ENCODE peak calls at places on chromosomes 11 and 22, in seven cellular contexts. R, Q, Z, D, M, B and X are unnamed samples.

GRCh38 chr22:46958649-46959048 is 196.2 kb downstream of the TBC1D22A start:
- DNase-seq in R (no peak), Q (no peak), Z (no peak), D (no peak), M (no peak), B (no peak), X (no peak)

GRCh38 chr11:12189543-12190235 is 79.3 kb downstream of the MICAL2 start:
- DNase-seq in R (no peak), Q (no peak), Z (no peak), D (no peak), M (no peak), B (no peak), X (peak)

GRCh38 chr11:88345408-88345807 is 7.9 kb upstream of the CTSC start:
- DNase-seq in R (peak), Q (no peak), Z (no peak), D (no peak), M (peak), B (no peak), X (no peak)

GRCh38 chr11:61092280-61092766 is 10.0 kb upstream of the CD5 start:
- DNase-seq in R (no peak), Q (peak), Z (no peak), D (no peak), M (no peak), B (no peak), X (peak)

GRCh38 chr11:130115218-130115617 is 44.4 kb upstream of the ST14 start:
- DNase-seq in R (peak), Q (no peak), Z (no peak), D (no peak), M (no peak), B (no peak), X (no peak)

GRCh38 chr11:31809857-31810778 is 1.0 kb downstream of the PAX6 start:
- DNase-seq in R (peak), Q (peak), Z (peak), D (no peak), M (peak), B (no peak), X (no peak)

GRCh38 chr11:114353448-114353847 is 46.9 kb downstream of the C11orf71 start:
- DNase-seq in R (peak), Q (no peak), Z (no peak), D (no peak), M (no peak), B (no peak), X (no peak)

GRCh38 chr11:27532652-27533325 is 26.2 kb upstream of the LIN7C start:
- DNase-seq in R (peak), Q (no peak), Z (no peak), D (no peak), M (no peak), B (no peak), X (no peak)

GRCh38 chr11:102361100-102362021 is 14.3 kb downstream of the BIRC2 start:
- DNase-seq in R (peak), Q (no peak), Z (no peak), D (no peak), M (peak), B (no peak), X (no peak)

GRCh38 chr11:12523180-12523924 is 146.0 kb downstream of the PARVA start:
- DNase-seq in R (peak), Q (peak), Z (no peak), D (no peak), M (no peak), B (no peak), X (no peak)

GRCh38 chr22:50675553-50676199 is 3.1 kb downstream of the SHANK3 start:
- DNase-seq in R (no peak), Q (no peak), Z (no peak), D (no peak), M (no peak), B (no peak), X (no peak)

GRCh38 chr11:110903830-110904229 is 191.6 kb upstream of the ARHGAP20 start:
- DNase-seq in R (peak), Q (peak), Z (no peak), D (no peak), M (peak), B (no peak), X (no peak)

GRCh38 chr11:9771126-9771624 is 107.3 kb downstream of the SWAP70 start:
- DNase-seq in R (peak), Q (no peak), Z (no peak), D (no peak), M (no peak), B (no peak), X (no peak)

GRCh38 chr11:65043881-65044501 is 3.0 kb downstream of the SAC3D1 start:
- DNase-seq in R (peak), Q (no peak), Z (no peak), D (no peak), M (no peak), B (no peak), X (no peak)

GRCh38 chr22:30016596-30016995 is 63.7 kb upstream of the HORMAD2 start:
- DNase-seq in R (peak), Q (no peak), Z (no peak), D (no peak), M (no peak), B (no peak), X (no peak)

GRCh38 chr11:13440100-13440855 is 22.7 kb downstream of the BTBD10 start:
- DNase-seq in R (peak), Q (peak), Z (no peak), D (no peak), M (peak), B (no peak), X (peak)

GRCh38 chr22:40436460-40437431 is 66.4 kb downstream of the SGSM3 start:
- DNase-seq in R (peak), Q (peak), Z (no peak), D (peak), M (peak), B (no peak), X (peak)

GRCh38 chr22:43639228-43639948 is 172.7 kb downstream of the EFCAB6 start:
- DNase-seq in R (no peak), Q (no peak), Z (no peak), D (no peak), M (no peak), B (no peak), X (no peak)

GRCh38 chr11:132911186-132911585 is 621.1 kb downstream of the OPCML start:
- DNase-seq in R (peak), Q (peak), Z (no peak), D (no peak), M (peak), B (no peak), X (no peak)

GRCh38 chr22:39518124-39518786 is 2.1 kb upstream of the ATF4 start:
- DNase-seq in R (peak), Q (no peak), Z (no peak), D (no peak), M (peak), B (no peak), X (no peak)

GRCh38 chr11:91608662-91609061 is 616.0 kb upstream of the FAT3 start:
- DNase-seq in R (no peak), Q (no peak), Z (no peak), D (no peak), M (no peak), B (no peak), X (no peak)

GRCh38 chr11:60208951-60209350 is 26.1 kb upstream of the MS4A6A start:
- DNase-seq in R (no peak), Q (no peak), Z (no peak), D (no peak), M (no peak), B (no peak), X (no peak)

GRCh38 chr11:66112640-66113098 is 42.6 kb downstream of the PACS1 start:
- DNase-seq in R (peak), Q (no peak), Z (no peak), D (no peak), M (peak), B (no peak), X (no peak)

GRCh38 chr11:75476716-75477613 is 44.0 kb upstream of the KLHL35 start:
- DNase-seq in R (no peak), Q (no peak), Z (no peak), D (no peak), M (no peak), B (no peak), X (no peak)

GRCh38 chr22:47158457-47158856 is 396.0 kb downstream of the TBC1D22A start:
- DNase-seq in R (no peak), Q (no peak), Z (no peak), D (no peak), M (no peak), B (no peak), X (no peak)

GRCh38 chr11:16226245-16226644 is 130.1 kb downstream of the SOX6 start:
- DNase-seq in R (peak), Q (no peak), Z (no peak), D (no peak), M (peak), B (no peak), X (no peak)

GRCh38 chr22:50528682-50529415 is 963 bp downstream of the TYMP start:
- DNase-seq in R (no peak), Q (no peak), Z (no peak), D (no peak), M (peak), B (no peak), X (peak)

GRCh38 chr22:43315687-43316217 is 27.4 kb downstream of the SCUBE1 start:
- DNase-seq in R (no peak), Q (no peak), Z (no peak), D (no peak), M (no peak), B (no peak), X (no peak)

GRCh38 chr11:97615541-97615940 is 1225.7 kb downstream of the JRKL start:
- DNase-seq in R (no peak), Q (no peak), Z (no peak), D (no peak), M (no peak), B (no peak), X (no peak)

GRCh38 chr11:134638796-134639540 is 226.9 kb upstream of the B3GAT1 start:
- DNase-seq in R (no peak), Q (no peak), Z (no peak), D (no peak), M (no peak), B (no peak), X (no peak)

GRCh38 chr22:45740236-45740635 is 68.6 kb downstream of the ATXN10 start:
- DNase-seq in R (peak), Q (no peak), Z (no peak), D (no peak), M (peak), B (no peak), X (no peak)

GRCh38 chr11:8040261-8040920 is 40.6 kb upstream of the TUB start:
- DNase-seq in R (no peak), Q (no peak), Z (peak), D (no peak), M (no peak), B (no peak), X (no peak)

GRCh38 chr11:121253951-121254350 is 38.6 kb upstream of the SC5D start:
- DNase-seq in R (no peak), Q (no peak), Z (no peak), D (no peak), M (no peak), B (no peak), X (peak)

GRCh38 chr22:46966846-46967245 is 204.4 kb downstream of the TBC1D22A start:
- DNase-seq in R (no peak), Q (no peak), Z (no peak), D (no peak), M (no peak), B (no peak), X (no peak)

GRCh38 chr11:7936615-7937014 is 4.9 kb downstream of the OR10A3 start:
- DNase-seq in R (no peak), Q (no peak), Z (no peak), D (no peak), M (no peak), B (no peak), X (no peak)

GRCh38 chr11:67564230-67564629 is 19.4 kb upstream of the GSTP1 start:
- DNase-seq in R (no peak), Q (no peak), Z (no peak), D (no peak), M (peak), B (no peak), X (no peak)

DNA sequence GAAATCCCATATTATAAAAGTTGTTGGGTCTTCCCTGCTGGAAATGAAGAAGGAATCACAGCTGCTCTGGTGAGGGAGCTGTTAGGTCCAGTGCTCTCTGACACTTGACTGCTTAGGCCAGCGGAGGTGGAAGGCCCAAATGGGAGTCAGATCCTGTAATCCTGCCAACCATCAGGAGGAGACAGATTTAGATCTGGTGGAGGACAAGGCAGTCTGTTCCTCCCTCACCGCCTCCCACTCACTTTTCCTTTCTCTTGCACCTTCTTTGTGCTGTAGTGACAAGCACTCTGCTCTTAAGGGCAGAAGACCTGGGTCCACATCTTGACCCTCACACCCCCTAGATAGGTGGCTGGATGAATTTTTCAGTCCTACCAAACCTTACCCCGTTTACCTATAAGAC is 59.7 kb upstream of the CHST1 start:
- DNase-seq in R (no peak), Q (no peak), Z (no peak), D (no peak), M (no peak), B (no peak), X (no peak)
- H3K4me2 ChIP-seq in R (no peak), Q (no peak), Z (no peak), D (no peak), M (no peak), B (no peak), X (no peak)

GRCh38 chr11:21105196-21105917 is 436.0 kb downstream of the NELL1 start:
- DNase-seq in R (no peak), Q (peak), Z (peak), D (no peak), M (no peak), B (no peak), X (peak)
- H2AK5ac ChIP-seq in R (no peak), Q (no peak), Z (no peak), D (no peak), M (no peak), B (no peak), X (no peak)

GRCh38 chr11:46240371-46240770 is 37.1 kb upstream of the CREB3L1 start:
- DNase-seq in R (no peak), Q (no peak), Z (no peak), D (no peak), M (peak), B (no peak), X (no peak)

GRCh38 chr11:46240861-46241260 is 36.6 kb upstream of the CREB3L1 start:
- DNase-seq in R (no peak), Q (peak), Z (no peak), D (no peak), M (peak), B (no peak), X (no peak)

GRCh38 chr11:46238967-46239800 is 38.3 kb upstream of the CREB3L1 start:
- DNase-seq in R (peak), Q (peak), Z (peak), D (peak), M (peak), B (peak), X (peak)

GRCh38 chr11:46238078-46238966 is 39.1 kb upstream of the CREB3L1 start:
- DNase-seq in R (peak), Q (peak), Z (peak), D (peak), M (peak), B (no peak), X (peak)

DNA sequence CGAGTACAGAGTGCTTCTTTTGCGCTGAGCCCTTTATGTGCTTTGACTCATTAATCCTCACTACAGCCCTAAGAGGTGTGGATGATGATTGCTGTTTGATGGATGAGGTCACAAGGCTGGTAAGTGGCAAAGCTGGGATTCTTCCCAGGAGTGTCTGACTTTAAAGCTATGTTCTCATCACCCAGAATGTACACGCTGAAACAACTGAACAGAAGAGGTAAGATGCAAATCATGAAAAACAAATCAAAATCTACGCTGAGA is 37.7 kb upstream of the CREB3L1 start:
- DNase-seq in R (peak), Q (no peak), Z (no peak), D (no peak), M (peak), B (no peak), X (no peak)
- H3K4me2 ChIP-seq in R (no peak), Q (no peak), Z (peak), D (no peak), M (no peak), B (peak), X (no peak)

GRCh38 chr22:32803020-32803758 is 1.7 kb downstream of the TIMP3 start:
- DNase-seq in R (peak), Q (peak), Z (no peak), D (no peak), M (peak), B (no peak), X (peak)

GRCh38 chr22:32806296-32806695 is 4.8 kb downstream of the TIMP3 start:
- DNase-seq in R (no peak), Q (no peak), Z (no peak), D (no peak), M (no peak), B (no peak), X (no peak)

GRCh38 chr22:32804036-32804435 is 2.5 kb downstream of the TIMP3 start:
- DNase-seq in R (peak), Q (no peak), Z (no peak), D (no peak), M (no peak), B (no peak), X (no peak)

GRCh38 chr22:32805586-32805881 is 4.0 kb downstream of the TIMP3 start:
- DNase-seq in R (no peak), Q (no peak), Z (no peak), D (no peak), M (no peak), B (no peak), X (peak)

DNA sequence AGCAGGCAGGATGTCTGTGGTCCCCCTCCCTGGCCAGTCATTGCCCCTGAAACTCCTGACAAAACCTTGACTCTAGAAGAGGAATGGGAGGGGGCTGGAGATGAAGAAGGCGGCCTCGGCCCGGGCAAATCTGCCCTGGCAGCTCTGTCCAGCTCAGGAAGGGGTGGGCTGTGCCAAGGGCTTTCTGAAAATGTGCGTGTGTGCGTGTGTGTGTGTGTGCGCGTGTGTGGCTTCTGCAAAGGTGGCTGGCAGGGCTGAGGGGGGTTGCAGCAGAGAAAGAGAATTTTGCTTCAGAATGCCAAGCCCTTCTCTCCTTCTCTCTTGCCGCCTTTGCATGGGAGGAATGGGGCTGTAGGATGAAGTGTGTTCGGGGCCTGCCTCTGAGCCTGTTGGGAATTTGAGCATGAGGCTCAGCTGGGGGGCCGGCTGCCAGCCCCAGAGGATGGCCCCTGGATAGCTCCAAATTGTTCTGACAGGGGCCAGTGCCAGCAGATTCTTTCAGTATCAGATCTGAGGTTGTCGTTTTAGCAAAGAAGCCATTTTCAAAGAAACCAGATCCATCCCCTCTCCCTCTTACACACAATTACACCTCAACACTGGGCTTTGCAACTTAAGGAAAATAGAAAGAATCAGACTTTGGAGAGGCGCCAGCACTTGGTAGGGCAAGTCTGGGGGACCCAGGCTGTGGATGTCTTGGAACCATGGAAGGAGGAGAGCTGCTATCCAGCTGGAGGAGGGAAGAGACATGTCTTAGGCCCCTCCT is 3.5 kb downstream of the TIMP3 start:
- DNase-seq in R (no peak), Q (no peak), Z (no peak), D (no peak), M (no peak), B (no peak), X (no peak)
- H2AK5ac ChIP-seq in R (no peak), Q (no peak), Z (no peak), D (no peak), M (no peak), B (no peak), X (no peak)